ENCODE peak calls at places on chromosomes 7 and 10, in eight cellular contexts. D is AG04450, V is fibroblast of lung, Y is colonic mucosa, W is progenitor cell of endocrine pancreas, M is HCT116, L is A549, K is WTC11. H is an unnamed sample.
A peak's percentile ranks its signal among the peaks of the same experiment; 100 is the strongest.

GRCh38 chr7:7639847-7640220 is 718 bp upstream of the UMAD1 start:
- DNase-seq in D (no peak), V (peak; percentile 20), Y (peak; percentile 39), W (no peak), M (no peak), L (peak; percentile 29), K (no peak), H (no peak)

GRCh38 chr7:49812534-49812933 is 39.1 kb downstream of the VWC2 start:
- DNase-seq in D (no peak), V (no peak), Y (no peak), W (no peak), M (no peak), L (no peak), K (no peak), H (no peak)

GRCh38 chr10:126565456-126565855 is 105.0 kb downstream of the C10orf90 start:
- DNase-seq in D (no peak), V (no peak), Y (no peak), W (no peak), M (no peak), L (no peak), K (no peak), H (no peak)

GRCh38 chr10:35446439-35446838 is 110.1 kb downstream of the CCNY start:
- DNase-seq in D (no peak), V (no peak), Y (no peak), W (no peak), M (no peak), L (no peak), K (no peak), H (no peak)

GRCh38 chr10:23693895-23694294 is 255.0 kb downstream of the OTUD1 start:
- DNase-seq in D (no peak), V (no peak), Y (no peak), W (no peak), M (no peak), L (no peak), K (peak; percentile 34), H (no peak)

GRCh38 chr10:123043409-123043925 is 34.7 kb downstream of the ACADSB start:
- DNase-seq in D (peak; percentile 23), V (peak; percentile 64), Y (peak; percentile 36), W (peak; percentile 24), M (peak; percentile 80), L (peak; percentile 78), K (peak; percentile 70), H (peak; percentile 69)

GRCh38 chr10:107163086-107163880 is 1.2 kb downstream of the SORCS1 start:
- DNase-seq in D (no peak), V (no peak), Y (no peak), W (no peak), M (no peak), L (no peak), K (no peak), H (no peak)

GRCh38 chr7:104627516-104627915 is 299.1 kb downstream of the LHFPL3 start:
- DNase-seq in D (no peak), V (peak; percentile 2), Y (no peak), W (peak; percentile 28), M (no peak), L (no peak), K (peak; percentile 44), H (peak; percentile 19)

DNA sequence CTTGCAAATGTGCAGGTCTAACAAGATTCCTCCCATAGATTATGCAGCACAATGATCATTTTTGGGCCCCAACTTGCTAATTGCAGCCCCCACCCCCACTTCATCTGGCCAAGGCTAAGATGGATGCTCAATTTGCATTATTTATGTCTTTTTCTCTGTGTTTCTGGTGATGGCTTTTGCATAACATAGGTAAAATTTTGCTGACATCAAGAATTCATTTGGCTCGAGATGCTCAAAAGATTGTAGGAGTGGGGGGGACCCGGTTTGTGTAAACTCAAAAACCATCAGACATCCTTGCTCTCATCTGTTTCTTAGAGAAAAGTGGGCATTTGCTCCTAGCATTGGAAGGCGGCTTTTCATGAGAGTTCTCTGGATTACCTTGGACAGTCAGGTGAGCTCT is 356.3 kb upstream of the NPVF start:
- DNase-seq in D (no peak), V (no peak), Y (no peak), W (no peak), M (no peak), L (no peak), K (no peak), H (no peak)
- TF ChIP-seq CTCF in D (no peak), V (no peak), Y (no peak), W (no peak), M (no peak), L (no peak), K (no peak), H (no peak)

GRCh38 chr7:106979551-106980357 is 64.8 kb upstream of the PRKAR2B start:
- DNase-seq in D (no peak), V (no peak), Y (no peak), W (no peak), M (no peak), L (no peak), K (peak; percentile 19), H (no peak)

GRCh38 chr7:106984034-106984433 is 60.5 kb upstream of the PRKAR2B start:
- DNase-seq in D (no peak), V (no peak), Y (no peak), W (no peak), M (no peak), L (no peak), K (no peak), H (no peak)

GRCh38 chr7:106982415-106982814 is 62.1 kb upstream of the PRKAR2B start:
- DNase-seq in D (no peak), V (no peak), Y (no peak), W (no peak), M (no peak), L (no peak), K (no peak), H (no peak)

GRCh38 chr7:106980358-106980685 is 64.2 kb upstream of the PRKAR2B start:
- DNase-seq in D (no peak), V (no peak), Y (no peak), W (no peak), M (no peak), L (no peak), K (no peak), H (no peak)

DNA sequence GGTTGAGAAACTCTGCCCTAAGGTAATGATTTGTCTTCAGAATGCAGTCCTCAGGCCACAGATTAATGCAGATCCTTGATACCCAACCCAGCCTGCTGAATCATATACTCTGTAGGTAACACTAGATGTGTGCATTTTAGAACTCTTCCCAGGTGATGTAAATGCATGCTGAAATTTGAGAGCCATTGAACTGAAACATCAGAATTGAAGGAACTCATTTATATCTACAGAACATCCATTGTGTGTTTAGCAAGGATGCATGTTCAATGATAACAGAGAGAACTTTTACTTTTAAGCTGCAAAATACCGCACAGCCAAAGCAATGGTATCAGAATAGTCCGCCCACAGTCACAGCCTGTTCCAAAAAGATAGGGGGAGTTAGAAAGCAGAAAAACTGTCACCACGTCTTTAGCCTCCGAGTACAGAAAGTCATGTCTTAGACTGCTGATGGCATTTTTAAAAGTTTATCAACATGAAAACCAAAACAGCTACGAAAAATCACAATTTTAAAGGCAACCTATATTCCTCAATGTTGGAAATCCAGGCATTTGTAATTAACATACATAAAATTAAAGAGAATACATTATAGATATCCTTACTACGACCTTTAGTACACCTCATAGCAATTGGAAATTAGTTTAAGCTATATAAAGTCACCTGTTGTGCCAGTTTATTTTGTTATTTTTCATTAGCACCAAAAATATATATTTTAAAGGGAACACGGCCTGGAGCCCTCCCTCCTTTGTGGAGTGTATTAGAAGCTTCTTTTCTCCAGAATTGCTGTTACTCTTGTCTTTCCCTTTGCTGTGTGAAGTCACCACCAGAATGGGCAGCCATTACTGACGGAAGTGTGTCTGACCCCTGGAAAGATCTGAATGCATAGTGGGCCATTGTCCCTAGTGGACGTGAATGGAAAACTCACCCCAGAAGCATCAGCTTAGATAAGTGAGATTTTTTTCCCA is 65.8 kb upstream of the PRKAR2B start:
- DNase-seq in D (no peak), V (no peak), Y (no peak), W (no peak), M (no peak), L (peak; percentile 4), K (no peak), H (no peak)
- TF ChIP-seq CTCF in D (peak; percentile 31), V (no peak), Y (no peak), W (peak; percentile 22), M (peak; percentile 35), L (no peak), K (no peak), H (no peak)

DNA sequence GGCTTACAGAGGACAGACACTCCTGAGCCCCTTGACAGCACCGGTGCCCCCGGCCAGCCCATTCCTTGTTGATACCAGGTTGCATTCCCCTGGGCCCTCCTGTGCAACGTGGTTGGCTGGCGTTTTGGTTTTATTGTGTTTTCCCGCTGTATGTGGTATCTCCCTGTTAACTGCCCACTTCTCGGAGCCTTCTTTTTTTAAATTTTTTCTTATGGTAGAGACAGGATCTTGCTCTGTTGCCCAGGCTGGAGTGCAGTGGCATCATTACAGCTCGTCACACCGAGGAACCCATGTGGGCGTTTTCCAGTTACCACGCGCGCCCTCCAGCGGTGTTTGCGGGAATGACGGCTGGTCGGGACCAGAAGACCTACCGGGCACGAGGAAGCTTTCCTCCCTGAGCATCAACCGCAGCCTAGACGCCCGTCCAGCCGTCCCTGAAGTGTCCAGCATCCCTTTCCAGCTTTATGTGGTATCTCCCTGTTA is 16.9 kb upstream of the ZFAND2A start:
- DNase-seq in D (no peak), V (peak; percentile 58), Y (peak; percentile 83), W (peak; percentile 45), M (peak; percentile 72), L (peak; percentile 86), K (peak; percentile 80), H (no peak)
- TF ChIP-seq CTCF in D (peak; percentile 54), V (peak; percentile 71), Y (peak; percentile 76), W (peak; percentile 56), M (peak; percentile 78), L (peak; percentile 61), K (peak; percentile 62), H (peak; percentile 54)

GRCh38 chr7:30478349-30479228 is at the start of gene NOD1:
- DNase-seq in D (no peak), V (peak; percentile 77), Y (peak; percentile 84), W (peak; percentile 51), M (peak; percentile 44), L (peak; percentile 78), K (peak; percentile 76), H (no peak)
- TF ChIP-seq CTCF in D (no peak), V (peak; percentile 5), Y (no peak), W (peak; percentile 35), M (no peak), L (no peak), K (no peak), H (no peak)

DNA sequence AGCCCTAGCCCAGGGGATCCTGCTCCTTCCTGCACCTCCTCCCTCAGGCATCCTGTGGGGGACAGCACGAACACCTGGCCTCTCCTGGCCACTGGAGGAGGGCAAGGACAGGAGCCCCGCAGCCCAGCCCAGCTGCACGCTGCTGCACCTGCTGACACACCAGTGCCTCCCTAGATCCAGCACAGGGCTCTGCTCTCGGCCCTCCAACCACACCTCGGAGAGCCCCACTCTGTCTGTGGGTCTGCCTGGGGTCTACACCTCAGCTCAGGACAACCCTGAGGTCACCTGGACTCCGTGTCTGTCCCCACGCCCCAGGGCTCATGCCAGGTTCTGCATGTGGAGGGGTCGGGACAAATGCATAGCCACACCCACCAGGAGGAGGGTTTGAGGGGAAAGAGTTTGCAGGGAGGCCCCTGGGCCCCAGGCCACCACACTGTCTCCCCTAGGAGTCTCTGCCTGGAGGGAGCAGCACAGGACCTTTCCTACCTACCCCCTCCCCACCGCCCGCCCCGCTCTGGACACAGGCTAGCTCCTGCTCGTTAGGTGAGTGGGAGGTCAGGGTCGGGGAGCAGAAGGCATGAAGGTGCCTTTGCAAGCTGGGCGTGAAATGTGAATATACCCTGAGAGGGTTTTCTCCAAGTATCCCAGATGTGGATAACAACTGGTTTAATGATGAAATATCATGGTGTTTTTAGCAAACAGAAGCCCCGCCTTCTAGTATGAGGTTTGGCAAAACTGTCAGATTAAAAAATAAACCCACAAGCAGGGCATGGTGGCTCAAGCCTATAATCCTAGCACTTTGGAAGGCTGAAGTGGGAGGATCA is 7.2 kb upstream of the PWWP2B start:
- DNase-seq in D (no peak), V (peak; percentile 68), Y (no peak), W (no peak), M (no peak), L (no peak), K (peak; percentile 50), H (no peak)
- TF ChIP-seq CTCF in D (no peak), V (no peak), Y (no peak), W (no peak), M (no peak), L (no peak), K (no peak), H (no peak)

H was measured in LNCaP clone FGC.